ENCODE peak calls at places on chromosome 22, in ten cellular contexts. One of them, this sample, is unnamed.

GRCh38 chr22:19970479-19971275 is 29.1 kb upstream of the TXNRD2 start:
- DNase-seq in myocyte: peak
- DNase-seq in HepG2: peak
- DNase-seq in mucosa of gallbladder: peak
- DNase-seq in ACHN: peak
- DNase-seq in HT-29: peak
- DNase-seq in kidney tubule cell: peak
- DNase-seq in T follicular helper cell: peak
- DNase-seq in SK-N-MC: no peak
- DNase-seq in erythroblast: peak
- DNase-seq in this sample: peak

GRCh38 chr22:33565580-33565995 is 354.7 kb downstream of the LARGE1 start:
- DNase-seq in myocyte: no peak
- DNase-seq in HepG2: no peak
- DNase-seq in mucosa of gallbladder: no peak
- DNase-seq in ACHN: no peak
- DNase-seq in HT-29: no peak
- DNase-seq in kidney tubule cell: no peak
- DNase-seq in T follicular helper cell: no peak
- DNase-seq in SK-N-MC: no peak
- DNase-seq in erythroblast: no peak
- DNase-seq in this sample: no peak

GRCh38 chr22:26139320-26139719 is 29.9 kb upstream of the SEZ6L start:
- DNase-seq in myocyte: peak
- DNase-seq in HepG2: no peak
- DNase-seq in mucosa of gallbladder: peak
- DNase-seq in ACHN: peak
- DNase-seq in HT-29: no peak
- DNase-seq in kidney tubule cell: peak
- DNase-seq in T follicular helper cell: no peak
- DNase-seq in SK-N-MC: no peak
- DNase-seq in erythroblast: no peak
- DNase-seq in this sample: no peak

GRCh38 chr22:24474649-24475048 is 20.5 kb upstream of the UPB1 start:
- DNase-seq in myocyte: no peak
- DNase-seq in HepG2: no peak
- DNase-seq in mucosa of gallbladder: no peak
- DNase-seq in ACHN: no peak
- DNase-seq in HT-29: no peak
- DNase-seq in kidney tubule cell: no peak
- DNase-seq in T follicular helper cell: no peak
- DNase-seq in SK-N-MC: no peak
- DNase-seq in erythroblast: no peak
- DNase-seq in this sample: no peak

GRCh38 chr22:30201970-30202369 is 44.6 kb downstream of the LIF start:
- DNase-seq in myocyte: no peak
- DNase-seq in HepG2: no peak
- DNase-seq in mucosa of gallbladder: no peak
- DNase-seq in ACHN: no peak
- DNase-seq in HT-29: no peak
- DNase-seq in kidney tubule cell: peak
- DNase-seq in T follicular helper cell: no peak
- DNase-seq in SK-N-MC: no peak
- DNase-seq in erythroblast: no peak
- DNase-seq in this sample: no peak

GRCh38 chr22:19663821-19664325 is 50.4 kb upstream of the SEPTIN5 start:
- DNase-seq in myocyte: peak
- DNase-seq in HepG2: no peak
- DNase-seq in mucosa of gallbladder: no peak
- DNase-seq in ACHN: no peak
- DNase-seq in HT-29: no peak
- DNase-seq in kidney tubule cell: no peak
- DNase-seq in T follicular helper cell: no peak
- DNase-seq in SK-N-MC: no peak
- DNase-seq in erythroblast: no peak
- DNase-seq in this sample: no peak

GRCh38 chr22:17796695-17797094 is 22.4 kb upstream of the BID start:
- DNase-seq in myocyte: no peak
- DNase-seq in HepG2: no peak
- DNase-seq in mucosa of gallbladder: no peak
- DNase-seq in ACHN: no peak
- DNase-seq in HT-29: no peak
- DNase-seq in kidney tubule cell: no peak
- DNase-seq in T follicular helper cell: no peak
- DNase-seq in SK-N-MC: no peak
- DNase-seq in erythroblast: no peak
- DNase-seq in this sample: no peak

GRCh38 chr22:40051322-40051721 is 56.6 kb downstream of the FAM83F start:
- DNase-seq in myocyte: no peak
- DNase-seq in HepG2: no peak
- DNase-seq in mucosa of gallbladder: no peak
- DNase-seq in ACHN: no peak
- DNase-seq in HT-29: no peak
- DNase-seq in kidney tubule cell: no peak
- DNase-seq in T follicular helper cell: no peak
- DNase-seq in SK-N-MC: no peak
- DNase-seq in erythroblast: no peak
- DNase-seq in this sample: no peak

GRCh38 chr22:36433318-36434231 is 45.8 kb upstream of the MYH9 start:
- DNase-seq in myocyte: peak
- DNase-seq in HepG2: peak
- DNase-seq in mucosa of gallbladder: no peak
- DNase-seq in ACHN: no peak
- DNase-seq in HT-29: peak
- DNase-seq in kidney tubule cell: no peak
- DNase-seq in T follicular helper cell: no peak
- DNase-seq in SK-N-MC: no peak
- DNase-seq in erythroblast: no peak
- DNase-seq in this sample: no peak

GRCh38 chr22:43060213-43060612 is 29.0 kb downstream of the TTLL1 start:
- DNase-seq in myocyte: no peak
- DNase-seq in HepG2: peak
- DNase-seq in mucosa of gallbladder: no peak
- DNase-seq in ACHN: peak
- DNase-seq in HT-29: peak
- DNase-seq in kidney tubule cell: peak
- DNase-seq in T follicular helper cell: peak
- DNase-seq in SK-N-MC: no peak
- DNase-seq in erythroblast: peak
- DNase-seq in this sample: peak

GRCh38 chr22:50585781-50586180 is 3.1 kb upstream of the CHKB start:
- DNase-seq in myocyte: no peak
- DNase-seq in HepG2: no peak
- DNase-seq in mucosa of gallbladder: no peak
- DNase-seq in ACHN: no peak
- DNase-seq in HT-29: no peak
- DNase-seq in kidney tubule cell: no peak
- DNase-seq in T follicular helper cell: no peak
- DNase-seq in SK-N-MC: no peak
- DNase-seq in erythroblast: no peak
- DNase-seq in this sample: no peak

GRCh38 chr22:38246692-38247091 is 26.1 kb downstream of the TMEM184B start:
- DNase-seq in myocyte: no peak
- DNase-seq in HepG2: no peak
- DNase-seq in mucosa of gallbladder: peak
- DNase-seq in ACHN: no peak
- DNase-seq in HT-29: no peak
- DNase-seq in kidney tubule cell: no peak
- DNase-seq in T follicular helper cell: no peak
- DNase-seq in SK-N-MC: no peak
- DNase-seq in erythroblast: no peak
- DNase-seq in this sample: no peak

GRCh38 chr22:46090631-46091201 is 59.6 kb upstream of the PPARA start:
- DNase-seq in myocyte: peak
- DNase-seq in HepG2: no peak
- DNase-seq in mucosa of gallbladder: no peak
- DNase-seq in ACHN: no peak
- DNase-seq in HT-29: peak
- DNase-seq in kidney tubule cell: peak
- DNase-seq in T follicular helper cell: no peak
- DNase-seq in SK-N-MC: no peak
- DNase-seq in erythroblast: no peak
- DNase-seq in this sample: no peak

GRCh38 chr22:48228468-48228867 is 1466.0 kb downstream of the TBC1D22A start:
- DNase-seq in myocyte: no peak
- DNase-seq in HepG2: no peak
- DNase-seq in mucosa of gallbladder: peak
- DNase-seq in ACHN: no peak
- DNase-seq in HT-29: no peak
- DNase-seq in kidney tubule cell: no peak
- DNase-seq in T follicular helper cell: no peak
- DNase-seq in SK-N-MC: no peak
- DNase-seq in erythroblast: no peak
- DNase-seq in this sample: no peak

GRCh38 chr22:25711491-25711890 is 30.5 kb upstream of the MYO18B start:
- DNase-seq in myocyte: no peak
- DNase-seq in HepG2: no peak
- DNase-seq in mucosa of gallbladder: no peak
- DNase-seq in ACHN: no peak
- DNase-seq in HT-29: no peak
- DNase-seq in kidney tubule cell: no peak
- DNase-seq in T follicular helper cell: no peak
- DNase-seq in SK-N-MC: no peak
- DNase-seq in erythroblast: no peak
- DNase-seq in this sample: no peak

GRCh38 chr22:48263431-48263765 is 1500.9 kb downstream of the TBC1D22A start:
- DNase-seq in myocyte: no peak
- DNase-seq in HepG2: no peak
- DNase-seq in mucosa of gallbladder: no peak
- DNase-seq in ACHN: no peak
- DNase-seq in HT-29: no peak
- DNase-seq in kidney tubule cell: no peak
- DNase-seq in T follicular helper cell: no peak
- DNase-seq in SK-N-MC: no peak
- DNase-seq in erythroblast: no peak
- DNase-seq in this sample: no peak

GRCh38 chr22:49710746-49711145 is 116.9 kb downstream of the BRD1 start:
- DNase-seq in myocyte: no peak
- DNase-seq in HepG2: no peak
- DNase-seq in mucosa of gallbladder: no peak
- DNase-seq in ACHN: no peak
- DNase-seq in HT-29: no peak
- DNase-seq in kidney tubule cell: no peak
- DNase-seq in T follicular helper cell: no peak
- DNase-seq in SK-N-MC: no peak
- DNase-seq in erythroblast: no peak
- DNase-seq in this sample: no peak

GRCh38 chr22:39098026-39098425 is 982 bp downstream of the APOBEC3H start:
- DNase-seq in myocyte: no peak
- DNase-seq in HepG2: no peak
- DNase-seq in mucosa of gallbladder: no peak
- DNase-seq in ACHN: no peak
- DNase-seq in HT-29: no peak
- DNase-seq in kidney tubule cell: no peak
- DNase-seq in T follicular helper cell: no peak
- DNase-seq in SK-N-MC: no peak
- DNase-seq in erythroblast: no peak
- DNase-seq in this sample: no peak

GRCh38 chr22:19888131-19888746 is 33.6 kb upstream of the GNB1L start:
- DNase-seq in myocyte: no peak
- DNase-seq in HepG2: no peak
- DNase-seq in mucosa of gallbladder: no peak
- DNase-seq in ACHN: no peak
- DNase-seq in HT-29: no peak
- DNase-seq in kidney tubule cell: no peak
- DNase-seq in T follicular helper cell: no peak
- DNase-seq in SK-N-MC: no peak
- DNase-seq in erythroblast: no peak
- DNase-seq in this sample: no peak

GRCh38 chr22:50474711-50475651 is at the start of gene SBF1:
- DNase-seq in myocyte: peak
- DNase-seq in HepG2: peak
- DNase-seq in mucosa of gallbladder: peak
- DNase-seq in ACHN: peak
- DNase-seq in HT-29: peak
- DNase-seq in kidney tubule cell: peak
- DNase-seq in T follicular helper cell: peak
- DNase-seq in SK-N-MC: no peak
- DNase-seq in erythroblast: peak
- DNase-seq in this sample: peak

GRCh38 chr22:42184852-42185251 is 54.2 kb upstream of the CYP2D6 start:
- DNase-seq in myocyte: no peak
- DNase-seq in HepG2: no peak
- DNase-seq in mucosa of gallbladder: no peak
- DNase-seq in ACHN: no peak
- DNase-seq in HT-29: no peak
- DNase-seq in kidney tubule cell: no peak
- DNase-seq in T follicular helper cell: no peak
- DNase-seq in SK-N-MC: no peak
- DNase-seq in erythroblast: peak
- DNase-seq in this sample: no peak

GRCh38 chr22:39309364-39309861 is 10.0 kb downstream of the RPL3 start:
- DNase-seq in myocyte: no peak
- DNase-seq in HepG2: no peak
- DNase-seq in mucosa of gallbladder: no peak
- DNase-seq in ACHN: no peak
- DNase-seq in HT-29: peak
- DNase-seq in kidney tubule cell: peak
- DNase-seq in T follicular helper cell: no peak
- DNase-seq in SK-N-MC: no peak
- DNase-seq in erythroblast: no peak
- DNase-seq in this sample: no peak

GRCh38 chr22:37167981-37168647 is 18.4 kb upstream of the IL2RB start:
- DNase-seq in myocyte: peak
- DNase-seq in HepG2: no peak
- DNase-seq in mucosa of gallbladder: no peak
- DNase-seq in ACHN: no peak
- DNase-seq in HT-29: no peak
- DNase-seq in kidney tubule cell: no peak
- DNase-seq in T follicular helper cell: no peak
- DNase-seq in SK-N-MC: no peak
- DNase-seq in erythroblast: no peak
- DNase-seq in this sample: no peak

GRCh38 chr22:24526191-24526590 is 28.7 kb downstream of the GUCD1 start:
- DNase-seq in myocyte: no peak
- DNase-seq in HepG2: no peak
- DNase-seq in mucosa of gallbladder: no peak
- DNase-seq in ACHN: no peak
- DNase-seq in HT-29: no peak
- DNase-seq in kidney tubule cell: no peak
- DNase-seq in T follicular helper cell: no peak
- DNase-seq in SK-N-MC: no peak
- DNase-seq in erythroblast: no peak
- DNase-seq in this sample: no peak

GRCh38 chr22:32723632-32724031 is 77.9 kb upstream of the TIMP3 start:
- DNase-seq in myocyte: peak
- DNase-seq in HepG2: no peak
- DNase-seq in mucosa of gallbladder: peak
- DNase-seq in ACHN: no peak
- DNase-seq in HT-29: peak
- DNase-seq in kidney tubule cell: peak
- DNase-seq in T follicular helper cell: no peak
- DNase-seq in SK-N-MC: peak
- DNase-seq in erythroblast: peak
- DNase-seq in this sample: peak

GRCh38 chr22:50540352-50540751 is 5.3 kb upstream of the KLHDC7B start:
- DNase-seq in myocyte: no peak
- DNase-seq in HepG2: no peak
- DNase-seq in mucosa of gallbladder: no peak
- DNase-seq in ACHN: no peak
- DNase-seq in HT-29: no peak
- DNase-seq in kidney tubule cell: no peak
- DNase-seq in T follicular helper cell: no peak
- DNase-seq in SK-N-MC: no peak
- DNase-seq in erythroblast: no peak
- DNase-seq in this sample: no peak

GRCh38 chr22:39080052-39080762 is 3.1 kb downstream of the APOBEC3G start:
- DNase-seq in myocyte: no peak
- DNase-seq in HepG2: no peak
- DNase-seq in mucosa of gallbladder: no peak
- DNase-seq in ACHN: no peak
- DNase-seq in HT-29: no peak
- DNase-seq in kidney tubule cell: no peak
- DNase-seq in T follicular helper cell: no peak
- DNase-seq in SK-N-MC: no peak
- DNase-seq in erythroblast: no peak
- DNase-seq in this sample: no peak

GRCh38 chr22:37054078-37054440 is 2.5 kb downstream of the KCTD17 start:
- DNase-seq in myocyte: peak
- DNase-seq in HepG2: no peak
- DNase-seq in mucosa of gallbladder: no peak
- DNase-seq in ACHN: no peak
- DNase-seq in HT-29: no peak
- DNase-seq in kidney tubule cell: no peak
- DNase-seq in T follicular helper cell: no peak
- DNase-seq in SK-N-MC: no peak
- DNase-seq in erythroblast: no peak
- DNase-seq in this sample: no peak